ENCODE peak calls at places on chromosomes 2 and 18, in seven cellular contexts. D is HCT116, E is K562, C is HepG2, M is SK-N-SH, T is GM12878, A is H1. N is an unnamed sample.

GRCh38 chr2:118841828-118842461 is 5.5 kb downstream of the EN1 start:
- DNase-seq in C (no peak), D (no peak), E (no peak), T (no peak), M (peak), A (no peak), N (no peak)

GRCh38 chr2:120209427-120210233 is 13.6 kb downstream of the TMEM185B start:
- DNase-seq in M (no peak), D (no peak), A (no peak), C (no peak), E (no peak), T (no peak), N (no peak)

GRCh38 chr2:239307221-239307569 is 93.6 kb downstream of the HDAC4 start:
- DNase-seq in D (no peak), M (no peak), T (no peak), C (no peak), E (no peak), A (no peak), N (no peak)

GRCh38 chr2:117958186-117958585 is 55.7 kb downstream of the CCDC93 start:
- DNase-seq in D (no peak), E (no peak), C (no peak), T (no peak), M (no peak), A (no peak), N (peak)

GRCh38 chr2:95060446-95061118 is 35.1 kb downstream of the MAL start:
- DNase-seq in E (no peak), M (no peak), A (no peak), T (no peak), C (peak), D (no peak), N (no peak)

GRCh38 chr2:37623971-37624897 is 47.2 kb downstream of the CDC42EP3 start:
- DNase-seq in M (no peak), D (no peak), E (no peak), A (no peak), T (peak), C (no peak), N (no peak)

GRCh38 chr2:100818606-100819364 is 1.2 kb upstream of the NPAS2 start:
- DNase-seq in C (peak), M (peak), D (peak), T (no peak), A (peak), E (no peak), N (peak)

GRCh38 chr2:231934441-231935206 is 8.4 kb upstream of the NPPC start:
- DNase-seq in E (no peak), D (no peak), A (peak), T (no peak), C (peak), M (no peak), N (no peak)

GRCh38 chr18:31040982-31041345 is 1.6 kb downstream of the DSC3 start:
- DNase-seq in D (no peak), A (no peak), C (no peak), E (no peak), M (peak), T (no peak), N (no peak)

GRCh38 chr2:71313-72035 is 25.2 kb upstream of the FAM110C start:
- DNase-seq in C (no peak), A (no peak), M (no peak), E (no peak), D (peak), T (no peak), N (no peak)

GRCh38 chr2:113910110-113910717 is 20.3 kb downstream of the ACTR3 start:
- DNase-seq in M (no peak), E (peak), D (peak), T (no peak), C (no peak), A (no peak), N (no peak)

GRCh38 chr2:31558401-31559295 is 22.1 kb downstream of the SRD5A2 start:
- DNase-seq in D (no peak), C (peak), T (no peak), M (no peak), A (no peak), E (no peak), N (peak)

GRCh38 chr2:31568585-31569201 is 12.0 kb downstream of the SRD5A2 start:
- DNase-seq in M (no peak), A (no peak), D (no peak), E (no peak), C (no peak), T (no peak), N (no peak)

GRCh38 chr2:31567679-31568078 is 13.1 kb downstream of the SRD5A2 start:
- DNase-seq in M (no peak), C (no peak), E (no peak), T (no peak), A (no peak), D (no peak), N (no peak)

GRCh38 chr2:31561823-31562222 is 18.9 kb downstream of the SRD5A2 start:
- DNase-seq in A (no peak), E (no peak), T (no peak), C (no peak), M (no peak), D (no peak), N (no peak)

DNA sequence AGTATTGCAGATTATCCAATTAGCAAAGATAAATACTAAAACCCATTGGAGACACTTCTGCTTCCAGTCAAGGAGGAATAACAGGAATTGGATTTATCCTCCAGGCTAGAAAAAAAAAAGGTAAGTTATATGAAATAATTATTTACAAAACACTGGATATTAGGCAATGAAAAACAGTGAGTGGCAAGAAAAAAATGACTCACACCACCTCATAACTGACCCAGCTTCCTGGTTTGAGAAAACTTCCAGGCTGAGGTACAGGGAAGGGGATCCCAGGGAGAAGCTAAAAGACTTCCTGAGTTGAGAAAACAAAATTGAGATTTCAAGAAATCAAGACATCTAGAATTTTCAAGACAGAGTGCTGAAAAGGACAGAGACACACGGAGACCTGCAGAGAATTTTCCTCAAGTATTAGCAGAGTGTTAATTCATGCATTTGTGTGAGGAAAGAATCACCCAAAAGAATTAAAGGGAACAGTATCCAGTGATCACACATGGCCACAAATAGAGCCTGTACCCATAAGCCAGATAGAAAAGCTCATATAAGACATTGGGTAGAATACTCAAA is 17.4 kb downstream of the SRD5A2 start:
- DNase-seq in T (no peak), M (no peak), E (no peak), C (no peak), D (no peak), A (no peak), N (no peak)
- TF ChIP-seq JUND in T (no peak), M (no peak), E (no peak), C (no peak), D (no peak), A (no peak), N (no peak)

DNA sequence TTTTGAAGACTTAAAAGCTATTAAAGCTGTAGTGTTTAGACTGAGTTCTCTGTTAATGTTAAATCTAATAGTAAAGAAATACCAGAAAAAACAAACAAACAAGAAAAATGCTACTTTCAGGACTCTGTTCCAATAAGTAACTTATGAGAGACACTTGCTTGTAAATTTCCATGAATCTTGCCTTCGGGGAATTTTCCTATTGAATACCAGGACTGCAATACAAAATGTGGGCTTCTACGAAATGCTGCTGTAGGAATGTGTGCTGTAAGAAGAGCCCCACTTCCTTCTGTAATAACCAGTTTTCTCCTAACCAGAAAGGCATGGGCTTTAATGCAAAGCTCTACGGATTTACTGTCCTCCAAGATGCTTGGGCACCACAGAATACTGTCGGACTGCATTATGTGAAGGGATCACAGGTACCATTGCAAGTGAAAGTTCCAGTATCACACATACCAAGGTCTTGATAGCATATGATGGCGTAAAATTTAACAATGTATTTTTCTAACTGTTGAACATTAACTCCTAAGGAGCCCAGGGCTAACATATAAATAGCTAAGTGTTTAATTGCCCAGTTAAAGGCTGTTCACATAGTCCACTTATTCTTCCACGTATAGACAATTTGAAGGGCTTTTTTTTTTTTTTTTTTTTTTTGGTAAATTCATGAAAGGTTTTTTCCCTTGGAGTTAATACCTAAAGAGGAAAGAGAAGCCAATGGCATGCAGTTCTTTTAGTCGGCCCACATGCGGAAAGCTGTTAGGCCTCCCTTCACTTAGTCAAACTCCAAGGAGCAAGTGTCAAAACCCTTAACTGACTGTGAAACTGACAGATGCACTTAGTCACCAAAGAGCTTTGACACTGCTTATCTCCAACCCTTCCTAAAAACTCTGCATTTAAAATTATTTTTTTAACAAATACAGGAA is 564.0 kb upstream of the POU3F3 start:
- DNase-seq in C (no peak), A (no peak), E (no peak), M (no peak), D (no peak), T (no peak), N (no peak)
- TF ChIP-seq JUND in C (no peak), A (no peak), E (no peak), M (no peak), D (no peak), T (no peak), N (no peak)

GRCh38 chr2:207131634-207132418 is 33.9 kb downstream of the KLF7 start:
- DNase-seq in E (no peak), M (no peak), D (no peak), C (no peak), T (no peak), A (no peak), N (no peak)
- TF ChIP-seq JUND in E (no peak), M (no peak), D (no peak), C (no peak), T (no peak), A (no peak), N (no peak)

DNA sequence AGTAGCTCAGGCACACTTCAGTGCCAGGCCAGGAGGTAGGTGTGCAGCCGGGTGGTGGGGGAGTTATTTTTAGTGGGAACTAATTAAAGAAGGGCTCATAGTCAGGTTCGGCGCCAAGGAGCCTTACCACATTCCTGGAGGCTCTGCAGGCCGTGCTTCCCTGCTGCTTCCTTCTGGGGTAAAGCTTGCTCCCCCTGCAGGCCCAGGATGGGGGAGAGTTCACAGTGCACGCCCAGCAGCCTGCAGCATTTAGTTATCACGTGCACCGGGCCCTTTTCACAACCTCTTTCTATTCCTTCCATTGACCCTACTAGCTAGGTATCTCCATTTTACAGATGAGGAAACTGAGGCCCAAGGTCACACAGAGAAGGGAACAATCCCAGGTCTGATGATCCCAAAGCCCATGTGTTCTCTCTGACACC is 2.5 kb downstream of the KCNF1 start:
- DNase-seq in A (no peak), D (no peak), C (no peak), E (peak), T (no peak), M (no peak), N (peak)
- TF ChIP-seq JUND in A (no peak), D (no peak), C (no peak), E (no peak), T (no peak), M (no peak), N (no peak)

DNA sequence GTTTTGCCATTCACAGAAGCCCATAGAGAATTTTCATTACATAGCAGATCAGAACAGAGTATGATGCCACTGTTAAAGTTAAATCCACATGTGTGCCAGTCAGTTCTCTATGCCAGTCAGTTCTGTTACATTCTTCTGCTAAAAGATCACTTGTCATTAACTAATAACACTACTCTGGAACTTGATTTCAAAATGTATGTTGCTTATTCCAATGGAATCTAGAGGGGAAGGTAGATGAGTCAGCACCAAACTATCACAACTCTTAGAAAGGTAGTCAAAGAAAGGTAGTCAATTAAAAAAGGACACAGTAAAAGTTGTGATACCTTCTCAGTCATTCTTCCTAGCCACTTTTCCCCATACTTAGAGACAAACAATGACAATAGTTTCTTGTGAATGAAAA is 1214.4 kb downstream of the LRP1B start:
- DNase-seq in D (no peak), M (no peak), C (no peak), E (no peak), T (no peak), A (no peak), N (no peak)
- TF ChIP-seq JUND in D (no peak), M (no peak), C (no peak), E (no peak), T (no peak), A (no peak), N (no peak)

DNA sequence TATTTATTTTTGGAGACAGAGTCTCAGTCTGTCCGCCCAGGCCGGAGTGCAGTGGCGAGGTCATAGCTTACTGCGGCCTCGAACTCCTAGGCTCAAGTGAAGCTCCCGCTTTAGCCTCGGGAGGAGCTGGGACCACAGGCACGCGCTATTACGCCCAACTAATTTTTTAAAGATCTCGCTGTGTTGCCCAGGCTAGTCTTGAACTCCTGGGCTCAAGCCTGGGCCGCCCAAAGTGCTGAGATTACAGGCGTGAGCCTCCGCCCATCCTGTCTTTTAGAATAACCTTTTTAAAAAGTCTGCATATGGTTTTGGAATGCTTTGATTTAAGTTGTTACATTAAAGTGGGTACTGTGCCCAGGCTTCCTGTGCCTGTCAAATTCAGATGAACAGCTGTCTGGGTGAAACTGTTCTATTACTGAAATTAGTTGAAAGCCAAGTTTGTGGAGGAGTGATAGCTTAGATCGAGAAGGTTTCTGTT is 944 bp downstream of the RAB3GAP1 start:
- DNase-seq in C (no peak), T (no peak), D (no peak), M (no peak), A (no peak), E (peak), N (no peak)
- TF ChIP-seq JUND in C (no peak), T (no peak), D (no peak), M (no peak), A (no peak), E (no peak), N (no peak)

GRCh38 chr18:56638232-56639093 is at the start of gene TXNL1:
- DNase-seq in D (peak), A (peak), E (peak), T (peak), M (peak), C (peak), N (peak)

GRCh38 chr18:56637897-56638231 is 528 bp downstream of the TXNL1 start:
- DNase-seq in C (no peak), M (no peak), A (no peak), E (peak), D (no peak), T (no peak), N (peak)

GRCh38 chr18:56639094-56639361 is 636 bp upstream of the TXNL1 start:
- DNase-seq in D (no peak), E (no peak), T (no peak), A (no peak), C (no peak), M (peak), N (no peak)

GRCh38 chr18:56645415-56646016 is 5.6 kb upstream of the WDR7 start:
- DNase-seq in D (peak), E (peak), A (no peak), C (no peak), M (no peak), T (no peak), N (no peak)

DNA sequence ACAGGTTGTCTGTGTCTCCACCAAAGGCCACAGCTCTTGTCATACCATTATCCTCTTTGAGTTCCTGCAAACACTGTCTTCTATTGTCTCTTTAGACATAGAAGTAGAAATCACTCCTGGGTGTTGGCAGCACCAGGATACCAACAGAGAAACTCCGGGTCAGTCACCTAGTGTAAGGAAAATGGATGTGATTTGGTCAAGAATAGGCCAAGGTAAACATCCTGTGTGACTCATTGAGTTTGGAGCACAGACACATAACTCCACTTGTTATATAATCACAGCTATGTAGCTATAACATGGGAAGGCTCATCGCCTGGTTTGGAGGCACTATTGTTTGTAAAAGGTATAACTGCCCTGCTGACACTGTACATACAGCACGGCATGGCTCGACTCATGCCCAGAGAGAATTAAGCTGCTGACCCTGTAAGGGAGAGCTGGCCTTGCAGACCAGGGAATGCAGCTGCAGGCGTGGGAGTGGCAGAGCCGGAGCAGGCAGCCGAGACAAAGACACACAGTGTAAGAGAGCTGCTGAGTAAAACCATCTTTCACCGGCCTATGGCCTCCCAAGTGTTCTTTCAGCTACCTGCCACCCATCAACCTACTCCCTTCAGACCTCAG is 3.4 kb upstream of the TXNL1 start:
- DNase-seq in A (no peak), M (no peak), T (no peak), E (no peak), C (peak), D (no peak), N (no peak)
- TF ChIP-seq JUND in A (no peak), M (no peak), T (no peak), E (no peak), C (peak), D (no peak), N (no peak)

DNA sequence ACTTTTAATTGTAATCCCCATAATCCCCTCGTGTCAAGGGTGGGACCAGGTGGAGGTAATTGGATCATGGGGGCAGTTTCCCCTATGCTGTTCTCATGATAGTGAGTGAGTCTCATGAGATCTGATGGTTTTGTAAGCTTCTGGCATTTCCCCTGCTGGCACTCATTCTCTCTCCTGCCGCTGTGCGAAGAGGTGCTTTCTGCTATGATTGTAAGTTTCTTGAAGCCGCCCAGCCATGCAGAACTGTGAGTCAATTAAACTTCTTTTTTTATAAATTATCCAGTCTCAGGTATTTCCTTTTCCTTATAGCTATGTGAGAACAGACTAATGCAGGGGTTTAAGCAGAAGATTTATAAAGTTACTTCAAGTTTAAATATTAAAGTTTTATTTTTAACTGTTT is 655.2 kb downstream of the EPHA4 start:
- DNase-seq in E (no peak), C (no peak), T (no peak), D (no peak), M (no peak), A (no peak), N (no peak)
- TF ChIP-seq JUND in E (no peak), C (no peak), T (no peak), D (no peak), M (no peak), A (no peak), N (no peak)